ENCODE peak calls at places on chromosomes 12 and 14, in six cellular contexts. K, T, R, E, V and G are unnamed samples.

GRCh38 chr12:67355428-67356385 is 86.5 kb downstream of the CAND1 start:
- DNase-seq in K (peak; percentile 79), T (peak; percentile 69), R (no peak), E (peak; percentile 16), V (peak; percentile 76), G (peak; percentile 67)

GRCh38 chr12:121296618-121297476 is at the start of gene CAMKK2:
- DNase-seq in K (peak; percentile 96), T (peak; percentile 70), R (peak; percentile 87), E (no peak), V (peak; percentile 73), G (no peak)

GRCh38 chr12:16359512-16360491 is 12.4 kb downstream of the MGST1 start:
- DNase-seq in K (peak; percentile 82), T (peak; percentile 47), R (peak; percentile 81), E (no peak), V (peak; percentile 66), G (no peak)

GRCh38 chr14:76755610-76756390 is 5.5 kb upstream of the VASH1 start:
- DNase-seq in K (peak; percentile 1), T (no peak), R (no peak), E (no peak), V (no peak), G (no peak)

GRCh38 chr14:91267965-91268437 is 23.5 kb upstream of the GPR68 start:
- DNase-seq in K (no peak), T (no peak), R (no peak), E (no peak), V (no peak), G (no peak)

GRCh38 chr12:56520025-56520810 is 1.4 kb upstream of the RBMS2 start:
- DNase-seq in K (no peak), T (peak; percentile 8), R (no peak), E (no peak), V (no peak), G (no peak)

GRCh38 chr14:65352964-65353530 is 59.5 kb upstream of the FUT8 start:
- DNase-seq in K (no peak), T (no peak), R (no peak), E (no peak), V (no peak), G (no peak)

GRCh38 chr12:22700126-22700525 is 75.2 kb downstream of the ETNK1 start:
- DNase-seq in K (no peak), T (peak; percentile 29), R (no peak), E (no peak), V (no peak), G (no peak)

GRCh38 chr12:115341442-115341841 is 657.5 kb upstream of the TBX3 start:
- DNase-seq in K (no peak), T (peak; percentile 100), R (no peak), E (no peak), V (peak; percentile 98), G (no peak)

GRCh38 chr12:12072064-12072760 is 1.5 kb downstream of the BCL2L14 start:
- DNase-seq in K (no peak), T (no peak), R (no peak), E (peak; percentile 12), V (no peak), G (no peak)

GRCh38 chr12:101221301-101221700 is 11.3 kb upstream of the SLC5A8 start:
- DNase-seq in K (no peak), T (no peak), R (no peak), E (no peak), V (no peak), G (no peak)

GRCh38 chr14:76844223-76844622 is 18.0 kb downstream of the LRRC74A start:
- DNase-seq in K (peak; percentile 18), T (peak; percentile 29), R (peak; percentile 74), E (no peak), V (no peak), G (no peak)

GRCh38 chr14:31425905-31426304 is 5.6 kb upstream of the HEATR5A start:
- DNase-seq in K (no peak), T (no peak), R (no peak), E (no peak), V (no peak), G (no peak)

GRCh38 chr12:18998343-18999270 is 130.9 kb upstream of the PLEKHA5 start:
- DNase-seq in K (no peak), T (peak; percentile 89), R (no peak), E (no peak), V (peak; percentile 82), G (no peak)

GRCh38 chr12:54147186-54147585 is 41.6 kb downstream of the SMUG1 start:
- DNase-seq in K (no peak), T (no peak), R (no peak), E (no peak), V (no peak), G (no peak)

GRCh38 chr12:78208106-78208505 is 377.4 kb downstream of the NAV3 start:
- DNase-seq in K (no peak), T (peak; percentile 43), R (no peak), E (no peak), V (no peak), G (no peak)

GRCh38 chr12:17038923-17039322 is 433.0 kb upstream of the LMO3 start:
- DNase-seq in K (no peak), T (no peak), R (no peak), E (no peak), V (no peak), G (no peak)

GRCh38 chr14:55556929-55557623 is 22.9 kb upstream of the KTN1 start:
- DNase-seq in K (peak; percentile 31), T (peak; percentile 84), R (no peak), E (no peak), V (peak; percentile 90), G (no peak)

GRCh38 chr14:105411017-105411941 is 8.3 kb upstream of the MTA1 start:
- DNase-seq in K (peak; percentile 70), T (peak; percentile 33), R (peak; percentile 65), E (no peak), V (peak; percentile 26), G (no peak)

GRCh38 chr14:91806716-91807115 is 60.6 kb downstream of the TC2N start:
- DNase-seq in K (no peak), T (no peak), R (no peak), E (no peak), V (no peak), G (no peak)

GRCh38 chr12:121278450-121279375 is 17.8 kb downstream of the CAMKK2 start:
- DNase-seq in K (no peak), T (peak; percentile 74), R (no peak), E (no peak), V (peak; percentile 56), G (no peak)

GRCh38 chr12:132562489-132563045 is 47.8 kb downstream of the LRCOL1 start:
- DNase-seq in K (no peak), T (no peak), R (no peak), E (no peak), V (no peak), G (no peak)

GRCh38 chr14:23984891-23985607 is 3.7 kb upstream of the DHRS4L2 start:
- DNase-seq in K (no peak), T (peak; percentile 86), R (no peak), E (no peak), V (peak; percentile 91), G (no peak)

GRCh38 chr12:105433804-105434203 is 103.3 kb downstream of the C12orf75 start:
- DNase-seq in K (no peak), T (peak; percentile 75), R (no peak), E (no peak), V (no peak), G (no peak)

GRCh38 chr14:75523771-75524171 is 1.5 kb downstream of the BATF start:
- DNase-seq in K (no peak), T (peak; percentile 18), R (no peak), E (no peak), V (peak; percentile 17), G (no peak)

DNA sequence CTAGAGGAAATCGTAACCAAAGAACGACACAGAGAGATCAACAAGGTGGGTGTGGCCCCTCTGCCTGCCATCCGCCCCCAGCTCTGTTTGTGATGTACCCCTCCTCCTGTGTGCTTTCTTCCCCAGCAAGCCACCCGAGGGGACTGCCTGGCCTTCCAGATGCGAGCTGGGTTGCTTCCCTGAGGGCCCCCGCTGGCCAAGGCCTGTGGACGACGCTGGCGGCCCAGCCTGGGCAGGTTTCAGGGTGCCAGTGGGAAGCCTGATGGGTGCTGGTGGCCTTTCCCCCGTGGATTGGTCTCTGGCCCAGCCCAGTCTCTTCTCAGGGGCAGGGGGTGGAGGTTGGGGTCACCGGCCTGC is 2.0 kb downstream of the ARL6IP4 start:
- DNase-seq in K (no peak), T (no peak), R (no peak), E (no peak), V (no peak), G (no peak)
- H3K9ac ChIP-seq in K (no peak overlapping the region), T (no peak overlapping the region), R (no peak overlapping the region), E (no peak overlapping the region), V (peak overlapping the region; percentile 10), G (no peak overlapping the region)

DNA sequence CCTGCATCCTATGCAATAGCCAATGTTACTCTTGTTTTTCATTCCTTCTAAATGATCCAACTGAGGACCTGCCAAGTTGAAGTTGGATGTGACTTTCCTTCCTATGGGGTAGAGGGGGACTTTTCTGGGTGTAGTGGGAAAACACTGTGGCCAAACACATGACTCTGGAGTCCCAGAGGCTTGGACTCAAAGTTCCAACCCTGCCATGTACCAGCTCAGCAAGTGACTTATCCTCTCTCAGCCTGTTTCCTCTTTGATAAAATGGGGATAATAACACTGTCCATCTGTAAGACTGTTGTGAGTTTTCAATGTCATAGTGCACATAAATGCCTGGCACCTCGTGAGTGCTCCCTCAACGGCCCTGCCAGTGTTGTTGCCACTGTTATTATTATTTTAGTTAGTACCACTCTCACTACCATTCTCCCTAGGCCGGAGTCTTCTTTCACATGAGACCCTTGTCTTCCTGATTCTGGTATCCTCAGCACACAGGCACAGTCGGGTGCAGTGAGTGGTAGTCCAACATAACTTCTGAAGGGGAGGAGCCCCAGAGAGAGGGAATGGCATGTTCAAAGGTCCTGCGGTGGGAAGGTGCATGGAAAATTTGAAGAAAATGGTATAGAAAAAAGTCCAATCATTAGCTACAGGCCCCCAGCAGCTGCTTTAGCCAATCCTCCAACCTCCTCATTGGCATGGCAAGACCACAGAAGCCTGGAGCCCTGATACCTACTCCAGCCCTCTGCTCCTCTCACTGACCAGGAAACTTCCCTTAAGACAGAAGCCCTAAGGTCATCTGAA is 96.8 kb downstream of the ZFP36L1 start:
- DNase-seq in K (no peak), T (no peak), R (no peak), E (no peak), V (no peak), G (no peak)
- H3K9ac ChIP-seq in K (no peak overlapping the region), T (no peak overlapping the region), R (no peak overlapping the region), E (no peak overlapping the region), V (no peak overlapping the region), G (no peak overlapping the region)

GRCh38 chr12:103382119-103382518 is 113.6 kb downstream of the C12orf42 start:
- DNase-seq in K (no peak), T (no peak), R (no peak), E (no peak), V (no peak), G (no peak)
- H3K9ac ChIP-seq in K (no peak overlapping the region), T (no peak overlapping the region), R (no peak overlapping the region), E (no peak overlapping the region), V (no peak overlapping the region), G (no peak overlapping the region)

DNA sequence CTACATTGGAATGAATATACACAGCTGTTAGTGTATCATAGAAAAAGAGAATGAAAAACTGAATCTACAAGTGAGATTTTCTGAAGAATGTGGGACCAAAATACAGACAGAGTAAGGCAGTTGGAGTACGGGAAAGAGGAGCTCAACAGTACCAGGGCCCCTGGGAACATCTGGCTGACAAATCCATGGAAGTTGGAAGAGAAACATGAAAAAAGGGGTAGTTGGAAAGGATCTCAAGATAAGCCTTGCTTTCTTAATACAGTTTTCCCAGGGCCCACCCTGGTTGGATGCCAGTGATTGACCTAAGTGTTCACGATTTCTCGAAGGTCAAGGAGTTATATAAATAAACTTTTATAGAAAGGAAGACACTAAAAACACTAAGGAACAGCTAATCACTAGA is 54.0 kb upstream of the SLCO1C1 start:
- DNase-seq in K (no peak), T (no peak), R (no peak), E (no peak), V (no peak), G (no peak)
- H3K9ac ChIP-seq in K (no peak overlapping the region), T (no peak overlapping the region), R (no peak overlapping the region), E (no peak overlapping the region), V (no peak overlapping the region), G (no peak overlapping the region)

GRCh38 chr12:124720687-124721500 is 142.8 kb downstream of the SCARB1 start:
- DNase-seq in K (no peak), T (peak; percentile 60), R (no peak), E (no peak), V (peak; percentile 27), G (peak; percentile 87)
- H3K9ac ChIP-seq in K (no peak overlapping the region), T (no peak overlapping the region), R (no peak overlapping the region), E (no peak overlapping the region), V (no peak overlapping the region), G (no peak overlapping the region)